ENCODE peak calls at places on chromosomes 7 and 10, in seven cellular contexts. One of them, this sample, is unnamed.

GRCh38 chr7:107998660-107999480 is 4.1 kb downstream of the LAMB1 start:
- DNase-seq in CD4-positive, alpha-beta T cell: no peak
- DNase-seq in dorsolateral prefrontal cortex: no peak
- DNase-seq in GM23338: no peak
- DNase-seq in lower lobe of right lung: no peak
- DNase-seq in transverse colon: no peak
- DNase-seq in lung: no peak
- DNase-seq in this sample: no peak

GRCh38 chr7:55534262-55534915 is 37.9 kb downstream of the VOPP1 start:
- DNase-seq in lower lobe of right lung: peak
- DNase-seq in dorsolateral prefrontal cortex: no peak
- DNase-seq in lung: peak
- DNase-seq in CD4-positive, alpha-beta T cell: peak
- DNase-seq in GM23338: no peak
- DNase-seq in transverse colon: peak
- DNase-seq in this sample: no peak

GRCh38 chr10:47028466-47028865 is 117.2 kb downstream of the PTPN20 start:
- DNase-seq in lung: no peak
- DNase-seq in transverse colon: no peak
- DNase-seq in dorsolateral prefrontal cortex: no peak
- DNase-seq in lower lobe of right lung: no peak
- DNase-seq in CD4-positive, alpha-beta T cell: no peak
- DNase-seq in GM23338: no peak
- DNase-seq in this sample: no peak

GRCh38 chr10:112389147-112389822 is 15.4 kb downstream of the ACSL5 start:
- DNase-seq in CD4-positive, alpha-beta T cell: peak
- DNase-seq in lung: peak
- DNase-seq in lower lobe of right lung: no peak
- DNase-seq in GM23338: no peak
- DNase-seq in transverse colon: no peak
- DNase-seq in dorsolateral prefrontal cortex: no peak
- DNase-seq in this sample: no peak

GRCh38 chr10:17062493-17063487 is 66.8 kb downstream of the CUBN start:
- DNase-seq in dorsolateral prefrontal cortex: no peak
- DNase-seq in transverse colon: no peak
- DNase-seq in GM23338: no peak
- DNase-seq in lower lobe of right lung: no peak
- DNase-seq in lung: no peak
- DNase-seq in CD4-positive, alpha-beta T cell: no peak
- DNase-seq in this sample: peak

GRCh38 chr7:13880789-13881188 is 108.7 kb downstream of the ETV1 start:
- DNase-seq in transverse colon: no peak
- DNase-seq in dorsolateral prefrontal cortex: no peak
- DNase-seq in lung: no peak
- DNase-seq in CD4-positive, alpha-beta T cell: no peak
- DNase-seq in GM23338: no peak
- DNase-seq in lower lobe of right lung: no peak
- DNase-seq in this sample: no peak

GRCh38 chr10:80173441-80173840 is 31.9 kb downstream of the ANXA11 start:
- DNase-seq in lower lobe of right lung: no peak
- DNase-seq in GM23338: no peak
- DNase-seq in dorsolateral prefrontal cortex: no peak
- DNase-seq in CD4-positive, alpha-beta T cell: no peak
- DNase-seq in transverse colon: no peak
- DNase-seq in lung: no peak
- DNase-seq in this sample: no peak

GRCh38 chr10:90319188-90319914 is 538.5 kb downstream of the HTR7 start:
- DNase-seq in CD4-positive, alpha-beta T cell: no peak
- DNase-seq in transverse colon: no peak
- DNase-seq in lung: no peak
- DNase-seq in lower lobe of right lung: no peak
- DNase-seq in dorsolateral prefrontal cortex: peak
- DNase-seq in GM23338: peak
- DNase-seq in this sample: no peak

GRCh38 chr7:19754521-19755116 is 18.8 kb downstream of the TMEM196 start:
- DNase-seq in lung: no peak
- DNase-seq in GM23338: peak
- DNase-seq in transverse colon: no peak
- DNase-seq in dorsolateral prefrontal cortex: no peak
- DNase-seq in lower lobe of right lung: no peak
- DNase-seq in CD4-positive, alpha-beta T cell: no peak
- DNase-seq in this sample: no peak

GRCh38 chr10:35375091-35375765 is 38.9 kb downstream of the CCNY start:
- DNase-seq in transverse colon: no peak
- DNase-seq in dorsolateral prefrontal cortex: no peak
- DNase-seq in CD4-positive, alpha-beta T cell: no peak
- DNase-seq in GM23338: no peak
- DNase-seq in lung: no peak
- DNase-seq in lower lobe of right lung: no peak
- DNase-seq in this sample: no peak

GRCh38 chr10:131841669-131842139 is 59.1 kb upstream of the PPP2R2D start:
- DNase-seq in dorsolateral prefrontal cortex: no peak
- DNase-seq in lower lobe of right lung: no peak
- DNase-seq in lung: no peak
- DNase-seq in transverse colon: no peak
- DNase-seq in CD4-positive, alpha-beta T cell: no peak
- DNase-seq in GM23338: no peak
- DNase-seq in this sample: no peak

GRCh38 chr7:25846722-25847121 is 305.3 kb upstream of the NFE2L3 start:
- DNase-seq in transverse colon: peak
- DNase-seq in GM23338: no peak
- DNase-seq in lung: peak
- DNase-seq in CD4-positive, alpha-beta T cell: no peak
- DNase-seq in lower lobe of right lung: no peak
- DNase-seq in dorsolateral prefrontal cortex: no peak
- DNase-seq in this sample: peak

GRCh38 chr10:43417950-43418768 is 9.2 kb upstream of the HNRNPF start:
- DNase-seq in dorsolateral prefrontal cortex: no peak
- DNase-seq in lung: no peak
- DNase-seq in GM23338: no peak
- DNase-seq in CD4-positive, alpha-beta T cell: peak
- DNase-seq in lower lobe of right lung: no peak
- DNase-seq in transverse colon: no peak
- DNase-seq in this sample: no peak

GRCh38 chr10:130805635-130806030 is 505.9 kb downstream of the TCERG1L start:
- DNase-seq in dorsolateral prefrontal cortex: no peak
- DNase-seq in GM23338: no peak
- DNase-seq in lung: no peak
- DNase-seq in transverse colon: no peak
- DNase-seq in lower lobe of right lung: no peak
- DNase-seq in CD4-positive, alpha-beta T cell: no peak
- DNase-seq in this sample: no peak

GRCh38 chr7:38220452-38220851 is 42.4 kb downstream of the STARD3NL start:
- DNase-seq in lower lobe of right lung: no peak
- DNase-seq in transverse colon: no peak
- DNase-seq in lung: no peak
- DNase-seq in CD4-positive, alpha-beta T cell: no peak
- DNase-seq in dorsolateral prefrontal cortex: no peak
- DNase-seq in GM23338: no peak
- DNase-seq in this sample: no peak

GRCh38 chr7:77887567-77887966 is 89.0 kb downstream of the PHTF2 start:
- DNase-seq in lung: no peak
- DNase-seq in lower lobe of right lung: no peak
- DNase-seq in CD4-positive, alpha-beta T cell: no peak
- DNase-seq in transverse colon: no peak
- DNase-seq in GM23338: no peak
- DNase-seq in dorsolateral prefrontal cortex: no peak
- DNase-seq in this sample: peak

GRCh38 chr7:106693659-106694353 is 32.8 kb upstream of the CCDC71L start:
- DNase-seq in CD4-positive, alpha-beta T cell: no peak
- DNase-seq in GM23338: no peak
- DNase-seq in lower lobe of right lung: no peak
- DNase-seq in transverse colon: no peak
- DNase-seq in dorsolateral prefrontal cortex: no peak
- DNase-seq in lung: no peak
- DNase-seq in this sample: no peak

GRCh38 chr7:106484562-106484961 is 176.4 kb downstream of the CCDC71L start:
- DNase-seq in lower lobe of right lung: no peak
- DNase-seq in GM23338: no peak
- DNase-seq in dorsolateral prefrontal cortex: no peak
- DNase-seq in transverse colon: no peak
- DNase-seq in CD4-positive, alpha-beta T cell: no peak
- DNase-seq in lung: no peak
- DNase-seq in this sample: no peak

GRCh38 chr10:92208736-92209135 is 82.1 kb downstream of the CPEB3 start:
- DNase-seq in transverse colon: no peak
- DNase-seq in dorsolateral prefrontal cortex: no peak
- DNase-seq in GM23338: no peak
- DNase-seq in lower lobe of right lung: no peak
- DNase-seq in CD4-positive, alpha-beta T cell: no peak
- DNase-seq in lung: no peak
- DNase-seq in this sample: no peak

GRCh38 chr10:133129151-133129853 is 30.7 kb upstream of the KNDC1 start:
- DNase-seq in lung: no peak
- DNase-seq in dorsolateral prefrontal cortex: peak
- DNase-seq in transverse colon: no peak
- DNase-seq in CD4-positive, alpha-beta T cell: no peak
- DNase-seq in lower lobe of right lung: peak
- DNase-seq in GM23338: no peak
- DNase-seq in this sample: no peak

GRCh38 chr7:135341049-135341448 is 107.4 kb downstream of the STRA8 start:
- DNase-seq in transverse colon: peak
- DNase-seq in CD4-positive, alpha-beta T cell: no peak
- DNase-seq in dorsolateral prefrontal cortex: no peak
- DNase-seq in lower lobe of right lung: no peak
- DNase-seq in lung: no peak
- DNase-seq in GM23338: peak
- DNase-seq in this sample: no peak
- TF ChIP-seq CTCF in transverse colon: peak
- TF ChIP-seq CTCF in CD4-positive, alpha-beta T cell: no peak
- TF ChIP-seq CTCF in dorsolateral prefrontal cortex: no peak
- TF ChIP-seq CTCF in lower lobe of right lung: no peak
- TF ChIP-seq CTCF in lung: no peak
- TF ChIP-seq CTCF in GM23338: peak
- TF ChIP-seq CTCF in this sample: no peak

GRCh38 chr10:51369903-51370302 is 295.6 kb downstream of the PRKG1 start:
- DNase-seq in lung: no peak
- DNase-seq in CD4-positive, alpha-beta T cell: no peak
- DNase-seq in dorsolateral prefrontal cortex: no peak
- DNase-seq in GM23338: peak
- DNase-seq in transverse colon: no peak
- DNase-seq in lower lobe of right lung: no peak
- DNase-seq in this sample: no peak

GRCh38 chr10:51371725-51372124 is 297.4 kb downstream of the PRKG1 start:
- DNase-seq in CD4-positive, alpha-beta T cell: no peak
- DNase-seq in lung: no peak
- DNase-seq in GM23338: peak
- DNase-seq in dorsolateral prefrontal cortex: no peak
- DNase-seq in transverse colon: no peak
- DNase-seq in lower lobe of right lung: no peak
- DNase-seq in this sample: no peak

GRCh38 chr10:51367120-51367519 is 292.8 kb downstream of the PRKG1 start:
- DNase-seq in GM23338: no peak
- DNase-seq in lung: no peak
- DNase-seq in CD4-positive, alpha-beta T cell: no peak
- DNase-seq in lower lobe of right lung: no peak
- DNase-seq in dorsolateral prefrontal cortex: no peak
- DNase-seq in transverse colon: no peak
- DNase-seq in this sample: no peak

GRCh38 chr10:51366044-51366443 is 291.8 kb downstream of the PRKG1 start:
- DNase-seq in lower lobe of right lung: no peak
- DNase-seq in CD4-positive, alpha-beta T cell: no peak
- DNase-seq in dorsolateral prefrontal cortex: no peak
- DNase-seq in transverse colon: no peak
- DNase-seq in lung: no peak
- DNase-seq in GM23338: no peak
- DNase-seq in this sample: no peak

GRCh38 chr10:51368943-51369342 is 294.7 kb downstream of the PRKG1 start:
- DNase-seq in CD4-positive, alpha-beta T cell: no peak
- DNase-seq in transverse colon: no peak
- DNase-seq in GM23338: peak
- DNase-seq in lung: no peak
- DNase-seq in dorsolateral prefrontal cortex: no peak
- DNase-seq in lower lobe of right lung: no peak
- DNase-seq in this sample: no peak
- TF ChIP-seq CTCF in CD4-positive, alpha-beta T cell: no peak
- TF ChIP-seq CTCF in transverse colon: no peak
- TF ChIP-seq CTCF in GM23338: peak
- TF ChIP-seq CTCF in lung: no peak
- TF ChIP-seq CTCF in dorsolateral prefrontal cortex: no peak
- TF ChIP-seq CTCF in lower lobe of right lung: no peak
- TF ChIP-seq CTCF in this sample: no peak

DNA sequence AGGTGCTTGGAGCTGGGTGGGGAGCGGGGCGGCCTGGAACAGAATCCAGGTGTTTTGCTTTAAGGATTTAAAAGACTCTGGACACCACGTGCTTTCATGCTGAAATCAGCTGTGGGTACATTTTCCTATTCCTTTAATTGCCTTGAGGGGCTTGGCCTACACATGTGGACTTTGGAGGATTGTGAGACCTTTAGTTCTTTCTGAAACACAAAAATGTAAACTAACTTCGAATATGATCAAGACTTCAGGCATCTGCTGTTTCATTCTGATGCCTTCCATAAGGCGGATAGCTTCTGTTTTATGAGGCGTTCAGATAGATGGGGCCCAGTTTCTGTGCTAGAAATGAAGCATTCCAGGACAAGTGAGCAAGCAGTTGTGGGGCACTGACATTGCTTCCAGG is 1.4 kb upstream of the NOBOX start:
- DNase-seq in transverse colon: no peak
- DNase-seq in CD4-positive, alpha-beta T cell: no peak
- DNase-seq in lower lobe of right lung: no peak
- DNase-seq in dorsolateral prefrontal cortex: no peak
- DNase-seq in GM23338: no peak
- DNase-seq in lung: no peak
- DNase-seq in this sample: no peak
- TF ChIP-seq CTCF in transverse colon: no peak
- TF ChIP-seq CTCF in CD4-positive, alpha-beta T cell: no peak
- TF ChIP-seq CTCF in lower lobe of right lung: no peak
- TF ChIP-seq CTCF in dorsolateral prefrontal cortex: no peak
- TF ChIP-seq CTCF in GM23338: no peak
- TF ChIP-seq CTCF in lung: no peak
- TF ChIP-seq CTCF in this sample: no peak

DNA sequence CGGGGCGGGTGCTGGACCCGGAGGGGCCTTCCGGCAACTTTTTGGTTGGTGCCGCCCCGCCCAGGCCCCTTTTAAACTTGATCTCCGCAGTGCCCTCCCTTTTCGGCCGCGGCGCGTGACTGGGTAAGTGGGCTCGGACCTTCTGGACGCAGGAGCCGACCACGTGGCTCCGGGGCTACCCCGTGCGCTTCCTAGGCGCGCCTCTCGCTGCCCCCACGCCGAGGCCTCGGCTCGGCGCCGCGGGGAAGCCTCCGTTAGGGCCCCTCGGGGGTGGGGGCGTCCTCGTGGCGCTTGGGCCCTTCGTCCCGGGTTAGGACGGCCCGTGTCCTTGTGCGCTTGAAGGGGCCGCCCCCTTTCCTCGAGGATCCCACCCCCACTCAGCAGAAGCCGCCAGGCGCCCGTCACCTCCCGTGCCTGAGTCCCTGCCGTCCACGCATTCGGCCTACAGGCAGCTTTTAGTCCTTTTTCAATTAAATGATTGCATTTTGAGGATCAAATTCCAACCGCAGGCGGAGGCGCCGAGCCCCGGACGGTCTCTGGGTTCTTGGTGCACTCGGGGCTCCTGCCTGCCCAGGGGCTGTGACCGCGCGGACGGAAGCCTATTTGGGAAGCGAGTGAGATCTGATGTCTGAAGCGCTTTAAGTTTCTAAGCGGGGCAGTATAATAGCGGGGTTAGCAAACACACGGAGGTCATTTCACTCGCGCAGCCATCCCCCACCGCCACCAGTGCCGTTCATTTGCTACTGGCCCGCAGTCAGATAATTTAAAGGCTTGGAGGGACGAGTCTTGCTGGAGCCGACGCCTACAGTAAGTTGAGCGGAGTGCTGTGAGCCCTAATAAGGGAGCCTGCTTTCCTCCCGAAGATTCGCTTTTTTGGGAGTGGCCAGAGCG is 31.8 kb upstream of the TOMM7 start:
- DNase-seq in lower lobe of right lung: peak
- DNase-seq in CD4-positive, alpha-beta T cell: peak
- DNase-seq in lung: peak
- DNase-seq in transverse colon: peak
- DNase-seq in GM23338: peak
- DNase-seq in dorsolateral prefrontal cortex: peak
- DNase-seq in this sample: peak
- TF ChIP-seq CTCF in lower lobe of right lung: peak
- TF ChIP-seq CTCF in CD4-positive, alpha-beta T cell: peak
- TF ChIP-seq CTCF in lung: no peak
- TF ChIP-seq CTCF in transverse colon: no peak
- TF ChIP-seq CTCF in GM23338: no peak
- TF ChIP-seq CTCF in dorsolateral prefrontal cortex: peak
- TF ChIP-seq CTCF in this sample: no peak